ENCODE peak calls at places on chromosomes 11 and 22, in nine cellular contexts. F is kidney, G is right lobe of liver, S is A549, A is tibial artery, H is upper lobe of right lung, T is RWPE1, L is stomach, M is body of pancreas. Q is an unnamed sample.

GRCh38 chr11:123132881-123133280 is 62.2 kb downstream of the CLMP start:
- DNase-seq in M (no peak), H (no peak), L (no peak), G (no peak), S (no peak), A (no peak), F (no peak), T (no peak), Q (no peak)

GRCh38 chr11:8831861-8832260 is 79.1 kb upstream of the AKIP1 start:
- DNase-seq in L (no peak), F (no peak), S (no peak), G (no peak), H (no peak), T (no peak), M (no peak), A (no peak), Q (no peak)

GRCh38 chr22:26481694-26482093 is 1.9 kb downstream of the HPS4 start:
- DNase-seq in H (no peak), S (no peak), G (no peak), T (no peak), L (no peak), F (no peak), A (no peak), M (no peak), Q (no peak)

GRCh38 chr11:22491826-22492225 is 133.8 kb downstream of the FANCF start:
- DNase-seq in S (no peak), A (no peak), G (no peak), M (no peak), H (no peak), L (no peak), F (no peak), T (no peak), Q (no peak)

GRCh38 chr22:42990131-42990838 is 24.7 kb downstream of the PACSIN2 start:
- DNase-seq in G (no peak), F (no peak), H (no peak), L (no peak), A (no peak), S (peak), T (peak), M (no peak), Q (peak)

GRCh38 chr11:859394-860131 is 16.9 kb downstream of the TSPAN4 start:
- DNase-seq in A (no peak), S (peak), M (peak), T (peak), G (no peak), H (no peak), L (peak), F (peak), Q (no peak)

GRCh38 chr11:133552938-133553337 is 20.6 kb upstream of the OPCML start:
- DNase-seq in L (no peak), G (no peak), A (no peak), S (no peak), T (no peak), H (no peak), F (no peak), M (no peak), Q (no peak)

GRCh38 chr11:72627594-72628281 is 46.5 kb downstream of the PDE2A start:
- DNase-seq in A (no peak), T (no peak), F (no peak), H (no peak), S (no peak), M (no peak), L (no peak), G (no peak), Q (no peak)

GRCh38 chr22:47990486-47990885 is 1228.0 kb downstream of the TBC1D22A start:
- DNase-seq in H (no peak), A (no peak), M (no peak), L (no peak), S (no peak), T (no peak), F (no peak), G (no peak), Q (no peak)

GRCh38 chr11:134516529-134516928 is 104.5 kb upstream of the B3GAT1 start:
- DNase-seq in M (peak), H (peak), G (peak), T (no peak), A (peak), F (peak), S (no peak), L (no peak), Q (peak)

GRCh38 chr22:45499746-45500145 is 2.9 kb upstream of the FBLN1 start:
- DNase-seq in T (no peak), M (no peak), G (no peak), A (peak), H (no peak), F (peak), L (no peak), S (no peak), Q (no peak)

GRCh38 chr22:46957521-46957920 is 195.1 kb downstream of the TBC1D22A start:
- DNase-seq in G (no peak), A (no peak), M (no peak), T (no peak), S (no peak), F (peak), H (no peak), L (peak), Q (no peak)

GRCh38 chr11:122793500-122793899 is 44.8 kb upstream of the CRTAM start:
- DNase-seq in M (no peak), G (no peak), H (no peak), L (no peak), F (no peak), A (no peak), T (no peak), S (no peak), Q (no peak)

GRCh38 chr11:35106595-35106994 is 32.4 kb upstream of the CD44 start:
- DNase-seq in S (no peak), A (no peak), F (no peak), L (no peak), H (no peak), M (no peak), T (no peak), G (no peak), Q (no peak)

GRCh38 chr22:26979294-26979693 is 321.9 kb downstream of the MIAT start:
- DNase-seq in A (no peak), M (no peak), F (no peak), T (no peak), G (no peak), H (no peak), S (no peak), L (no peak), Q (no peak)

GRCh38 chr11:77705195-77705876 is 67.7 kb upstream of the CLNS1A start:
- DNase-seq in F (no peak), S (peak), M (no peak), A (no peak), T (peak), H (no peak), L (no peak), G (no peak), Q (no peak)

GRCh38 chr11:83951521-83951920 is 665.4 kb upstream of the CCDC90B start:
- DNase-seq in S (no peak), T (no peak), H (no peak), M (no peak), G (no peak), L (no peak), A (no peak), F (no peak), Q (no peak)

GRCh38 chr11:62088331-62088933 is 35.4 kb upstream of the INCENP start:
- DNase-seq in H (no peak), T (no peak), F (no peak), L (no peak), A (no peak), G (no peak), M (no peak), S (no peak), Q (no peak)

GRCh38 chr11:27507561-27508322 is 1.2 kb upstream of the LIN7C start:
- DNase-seq in T (no peak), A (no peak), L (no peak), S (no peak), H (no peak), G (no peak), F (no peak), M (no peak), Q (no peak)
- H3K27ac ChIP-seq in T (no peak), A (peak), L (no peak), S (peak), H (peak), G (no peak), F (no peak), M (no peak), Q (no peak)

GRCh38 chr22:44428941-44429615 is 69.0 kb downstream of the RTL6 start:
- DNase-seq in F (peak), H (peak), L (no peak), T (no peak), M (no peak), A (no peak), S (no peak), G (no peak), Q (peak)

GRCh38 chr22:44426981-44427380 is 71.1 kb downstream of the RTL6 start:
- DNase-seq in L (no peak), A (no peak), T (no peak), F (no peak), H (peak), G (no peak), S (no peak), M (no peak), Q (peak)

GRCh38 chr22:44429941-44430587 is 68.0 kb downstream of the RTL6 start:
- DNase-seq in A (peak), G (no peak), H (peak), S (no peak), M (no peak), L (no peak), F (peak), T (no peak), Q (peak)

GRCh38 chr22:44425356-44425755 is 72.7 kb downstream of the RTL6 start:
- DNase-seq in H (peak), M (no peak), A (no peak), G (no peak), T (no peak), F (no peak), L (no peak), S (no peak), Q (peak)

DNA sequence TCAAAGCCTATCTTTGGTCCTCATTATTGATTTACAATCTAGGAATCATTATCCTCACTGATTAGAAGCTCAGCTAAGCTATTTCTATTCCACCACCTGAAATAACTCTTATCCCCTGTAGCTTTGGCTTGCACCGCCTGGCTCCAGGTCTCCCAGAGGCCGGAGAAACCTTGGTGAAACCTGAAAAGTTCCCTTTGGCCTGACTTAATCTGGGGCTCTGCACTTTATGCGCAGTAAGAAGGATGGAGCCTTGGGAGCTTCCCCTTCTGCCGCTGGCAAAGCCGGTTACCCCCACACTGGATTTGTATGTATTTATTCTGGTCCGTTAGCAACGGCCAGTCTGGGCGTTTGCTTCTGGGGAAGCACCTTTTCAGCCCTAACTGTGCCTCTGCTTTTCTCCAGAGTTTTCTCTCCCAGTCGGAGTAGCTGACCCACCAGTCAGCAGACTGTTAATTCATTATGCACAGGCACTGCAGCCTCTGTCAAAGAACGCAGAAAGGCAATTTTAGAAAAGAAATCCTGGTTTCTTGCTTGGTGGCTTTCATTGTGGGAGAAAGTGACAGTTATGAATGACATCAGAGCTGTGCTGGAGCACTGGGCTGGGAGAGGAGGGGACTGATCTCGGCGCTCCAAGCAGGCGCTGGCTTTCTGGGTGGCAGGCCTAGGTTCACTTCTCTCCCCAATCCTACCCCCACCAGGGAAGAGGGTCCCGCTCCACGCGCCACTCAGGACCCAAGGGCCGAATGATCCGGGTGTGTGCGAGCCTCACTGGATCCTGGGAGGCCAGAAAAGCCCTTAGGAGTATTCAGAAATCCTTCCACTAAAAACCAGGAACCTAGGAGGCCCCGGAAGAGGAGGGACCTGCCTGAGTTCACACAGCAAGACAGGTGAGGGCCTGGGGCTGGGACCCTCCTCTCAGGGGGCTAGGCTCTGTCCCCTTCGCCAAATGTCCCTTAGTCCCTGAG is 70.2 kb downstream of the RTL6 start:
- DNase-seq in M (no peak), A (no peak), H (peak), G (no peak), L (no peak), F (peak), S (no peak), T (no peak), Q (no peak)
- H3K27ac ChIP-seq in M (no peak), A (no peak), H (no peak), G (no peak), L (no peak), F (no peak), S (no peak), T (no peak), Q (no peak)

GRCh38 chr22:39434243-39434653 is 22.6 kb upstream of the MGAT3 start:
- DNase-seq in A (no peak), T (no peak), G (peak), H (no peak), S (no peak), M (no peak), L (no peak), F (peak), Q (no peak)
- H3K27ac ChIP-seq in A (no peak), T (no peak), G (no peak), H (no peak), S (no peak), M (no peak), L (peak), F (no peak), Q (no peak)

GRCh38 chr11:2904153-2905052 is 18.8 kb upstream of the CDKN1C start:
- DNase-seq in A (no peak), F (no peak), G (no peak), L (peak), S (no peak), H (no peak), T (no peak), M (no peak), Q (no peak)
- H3K27ac ChIP-seq in A (no peak), F (peak), G (no peak), L (peak), S (peak), H (no peak), T (peak), M (no peak), Q (no peak)

GRCh38 chr11:66593650-66594049 is 665 bp downstream of the CCS start:
- DNase-seq in S (no peak), H (no peak), M (no peak), A (no peak), L (no peak), T (no peak), F (no peak), G (no peak), Q (no peak)
- H3K27ac ChIP-seq in S (peak), H (peak), M (peak), A (peak), L (peak), T (peak), F (no peak), G (peak), Q (no peak)

GRCh38 chr11:86246293-86246675 is 1.7 kb downstream of the EED start:
- DNase-seq in H (no peak), L (no peak), A (no peak), S (no peak), T (no peak), G (no peak), F (no peak), M (no peak), Q (no peak)
- H3K27ac ChIP-seq in H (peak), L (no peak), A (no peak), S (no peak), T (no peak), G (no peak), F (no peak), M (no peak), Q (no peak)

GRCh38 chr11:68463714-68464113 is 3.2 kb downstream of the PPP6R3 start:
- DNase-seq in M (no peak), F (no peak), H (peak), L (no peak), S (no peak), A (no peak), G (no peak), T (no peak), Q (no peak)
- H3K27ac ChIP-seq in M (no peak), F (no peak), H (no peak), L (no peak), S (no peak), A (no peak), G (no peak), T (no peak), Q (no peak)